ENCODE peak calls at places on chromosome 1, in five cellular contexts. One of them, this sample, is unnamed.

GRCh38 chr1:243496173-243496553 is 240.3 kb downstream of the SDCCAG8 start:
- DNase-seq in heart right ventricle: no peak
- DNase-seq in ovary: no peak
- DNase-seq in OCI-LY7: no peak
- DNase-seq in brain microvascular endothelial cell: no peak
- DNase-seq in this sample: no peak

GRCh38 chr1:31701137-31701736 is 2.6 kb downstream of the COL16A1 start:
- DNase-seq in heart right ventricle: peak
- DNase-seq in ovary: peak
- DNase-seq in OCI-LY7: no peak
- DNase-seq in brain microvascular endothelial cell: peak
- DNase-seq in this sample: peak

GRCh38 chr1:168751195-168751650 is 22.2 kb upstream of the DPT start:
- DNase-seq in heart right ventricle: no peak
- DNase-seq in ovary: no peak
- DNase-seq in OCI-LY7: no peak
- DNase-seq in brain microvascular endothelial cell: no peak
- DNase-seq in this sample: no peak

GRCh38 chr1:211343607-211344334 is 17.1 kb downstream of the TRAF5 start:
- DNase-seq in heart right ventricle: no peak
- DNase-seq in ovary: no peak
- DNase-seq in OCI-LY7: no peak
- DNase-seq in brain microvascular endothelial cell: no peak
- DNase-seq in this sample: no peak

GRCh38 chr1:1304331-1305299 is 3.1 kb downstream of the ACAP3 start:
- DNase-seq in heart right ventricle: peak
- DNase-seq in ovary: peak
- DNase-seq in OCI-LY7: no peak
- DNase-seq in brain microvascular endothelial cell: peak
- DNase-seq in this sample: peak

GRCh38 chr1:1470626-1471388 is 758 bp upstream of the ATAD3B start:
- DNase-seq in heart right ventricle: no peak
- DNase-seq in ovary: no peak
- DNase-seq in OCI-LY7: peak
- DNase-seq in brain microvascular endothelial cell: no peak
- DNase-seq in this sample: no peak

GRCh38 chr1:155192346-155193274 is 15.1 kb downstream of the THBS3 start:
- DNase-seq in heart right ventricle: no peak
- DNase-seq in ovary: no peak
- DNase-seq in OCI-LY7: no peak
- DNase-seq in brain microvascular endothelial cell: no peak
- DNase-seq in this sample: no peak

GRCh38 chr1:44060830-44061267 is 29.6 kb upstream of the SLC6A9 start:
- DNase-seq in heart right ventricle: no peak
- DNase-seq in ovary: no peak
- DNase-seq in OCI-LY7: no peak
- DNase-seq in brain microvascular endothelial cell: no peak
- DNase-seq in this sample: no peak

GRCh38 chr1:15362737-15363128 is 47.0 kb upstream of the EFHD2 start:
- DNase-seq in heart right ventricle: no peak
- DNase-seq in ovary: no peak
- DNase-seq in OCI-LY7: no peak
- DNase-seq in brain microvascular endothelial cell: no peak
- DNase-seq in this sample: no peak

GRCh38 chr1:15368888-15369287 is 40.8 kb upstream of the EFHD2 start:
- DNase-seq in heart right ventricle: no peak
- DNase-seq in ovary: no peak
- DNase-seq in OCI-LY7: no peak
- DNase-seq in brain microvascular endothelial cell: no peak
- DNase-seq in this sample: no peak

GRCh38 chr1:15362096-15362736 is 47.5 kb upstream of the EFHD2 start:
- DNase-seq in heart right ventricle: no peak
- DNase-seq in ovary: no peak
- DNase-seq in OCI-LY7: peak
- DNase-seq in brain microvascular endothelial cell: no peak
- DNase-seq in this sample: no peak

GRCh38 chr1:15360681-15361080 is 49.0 kb upstream of the EFHD2 start:
- DNase-seq in heart right ventricle: no peak
- DNase-seq in ovary: no peak
- DNase-seq in OCI-LY7: no peak
- DNase-seq in brain microvascular endothelial cell: no peak
- DNase-seq in this sample: no peak

GRCh38 chr1:15364740-15365139 is 44.9 kb upstream of the EFHD2 start:
- DNase-seq in heart right ventricle: no peak
- DNase-seq in ovary: no peak
- DNase-seq in OCI-LY7: no peak
- DNase-seq in brain microvascular endothelial cell: no peak
- DNase-seq in this sample: no peak
- TF ChIP-seq CTCF in heart right ventricle: no peak
- TF ChIP-seq CTCF in ovary: no peak
- TF ChIP-seq CTCF in OCI-LY7: no peak
- TF ChIP-seq CTCF in brain microvascular endothelial cell: peak
- TF ChIP-seq CTCF in this sample: no peak

DNA sequence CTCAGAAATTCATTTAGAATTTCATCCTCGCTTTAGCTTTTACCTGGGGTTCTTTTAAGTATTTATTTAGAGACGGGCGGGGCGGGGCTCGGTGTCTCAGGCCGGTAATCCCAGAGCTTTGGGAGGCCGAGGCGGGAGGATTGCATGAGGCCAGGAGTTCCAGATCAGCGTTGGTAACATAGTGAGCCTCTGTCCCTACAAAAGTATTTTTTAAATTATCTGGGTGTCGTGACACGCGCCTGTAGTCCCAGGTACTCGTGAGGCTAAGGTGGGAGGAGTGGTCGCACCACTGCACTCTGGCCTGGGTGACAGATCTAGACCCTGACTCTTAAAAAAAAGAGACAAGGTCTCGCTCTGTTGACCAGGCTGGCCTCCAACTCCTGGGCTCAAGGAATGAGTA is 942 bp upstream of the RSBN1 start:
- DNase-seq in heart right ventricle: no peak
- DNase-seq in ovary: peak
- DNase-seq in OCI-LY7: no peak
- DNase-seq in brain microvascular endothelial cell: no peak
- DNase-seq in this sample: no peak
- H3K4me3 ChIP-seq in heart right ventricle: no peak
- H3K4me3 ChIP-seq in ovary: no peak
- H3K4me3 ChIP-seq in OCI-LY7: peak
- H3K4me3 ChIP-seq in brain microvascular endothelial cell: no peak
- H3K4me3 ChIP-seq in this sample: no peak

GRCh38 chr1:221634606-221635005 is 107.3 kb downstream of the DUSP10 start:
- DNase-seq in heart right ventricle: no peak
- DNase-seq in ovary: no peak
- DNase-seq in OCI-LY7: no peak
- DNase-seq in brain microvascular endothelial cell: no peak
- DNase-seq in this sample: no peak

GRCh38 chr1:221635305-221635704 is 106.6 kb downstream of the DUSP10 start:
- DNase-seq in heart right ventricle: no peak
- DNase-seq in ovary: no peak
- DNase-seq in OCI-LY7: no peak
- DNase-seq in brain microvascular endothelial cell: no peak
- DNase-seq in this sample: no peak

GRCh38 chr1:221636967-221637366 is 104.9 kb downstream of the DUSP10 start:
- DNase-seq in heart right ventricle: no peak
- DNase-seq in ovary: no peak
- DNase-seq in OCI-LY7: no peak
- DNase-seq in brain microvascular endothelial cell: no peak
- DNase-seq in this sample: no peak

GRCh38 chr1:221636096-221636495 is 105.8 kb downstream of the DUSP10 start:
- DNase-seq in heart right ventricle: no peak
- DNase-seq in ovary: no peak
- DNase-seq in OCI-LY7: no peak
- DNase-seq in brain microvascular endothelial cell: no peak
- DNase-seq in this sample: no peak

DNA sequence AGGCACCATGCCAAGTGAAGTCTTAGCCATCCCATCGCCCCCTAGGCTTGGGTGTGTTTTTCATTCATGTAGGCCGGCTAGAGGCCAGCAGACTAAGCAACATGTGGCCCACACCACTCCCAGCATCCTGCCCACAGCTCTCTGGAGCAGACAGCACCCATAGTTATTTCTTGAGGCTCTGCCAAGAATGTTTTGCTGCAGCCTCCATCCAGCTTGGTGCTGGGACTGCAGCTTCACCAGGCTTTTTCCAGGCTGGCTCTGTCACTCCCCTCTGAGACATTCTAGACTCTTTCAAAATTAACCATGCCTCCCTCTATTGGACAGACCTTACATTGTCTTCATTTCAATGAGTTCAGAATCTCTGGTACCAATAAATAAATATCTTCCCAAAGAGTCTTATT is 104.2 kb downstream of the DUSP10 start:
- DNase-seq in heart right ventricle: peak
- DNase-seq in ovary: no peak
- DNase-seq in OCI-LY7: no peak
- DNase-seq in brain microvascular endothelial cell: no peak
- DNase-seq in this sample: peak
- TF ChIP-seq CTCF in heart right ventricle: no peak
- TF ChIP-seq CTCF in ovary: no peak
- TF ChIP-seq CTCF in OCI-LY7: no peak
- TF ChIP-seq CTCF in brain microvascular endothelial cell: no peak
- TF ChIP-seq CTCF in this sample: no peak

GRCh38 chr1:197922070-197922390 is 4.9 kb downstream of the LHX9 start:
- DNase-seq in heart right ventricle: no peak
- DNase-seq in ovary: no peak
- DNase-seq in OCI-LY7: no peak
- DNase-seq in brain microvascular endothelial cell: no peak
- DNase-seq in this sample: no peak

GRCh38 chr1:197920345-197921117 is 3.4 kb downstream of the LHX9 start:
- DNase-seq in heart right ventricle: no peak
- DNase-seq in ovary: no peak
- DNase-seq in OCI-LY7: no peak
- DNase-seq in brain microvascular endothelial cell: no peak
- DNase-seq in this sample: no peak

GRCh38 chr1:197919523-197920301 is 2.5 kb downstream of the LHX9 start:
- DNase-seq in heart right ventricle: no peak
- DNase-seq in ovary: no peak
- DNase-seq in OCI-LY7: no peak
- DNase-seq in brain microvascular endothelial cell: no peak
- DNase-seq in this sample: no peak

GRCh38 chr1:197923013-197923412 is 5.8 kb downstream of the LHX9 start:
- DNase-seq in heart right ventricle: no peak
- DNase-seq in ovary: no peak
- DNase-seq in OCI-LY7: no peak
- DNase-seq in brain microvascular endothelial cell: no peak
- DNase-seq in this sample: no peak

GRCh38 chr1:197921235-197922069 is 4.3 kb downstream of the LHX9 start:
- DNase-seq in heart right ventricle: no peak
- DNase-seq in ovary: no peak
- DNase-seq in OCI-LY7: no peak
- DNase-seq in brain microvascular endothelial cell: no peak
- DNase-seq in this sample: no peak
- H3K4me3 ChIP-seq in heart right ventricle: no peak
- H3K4me3 ChIP-seq in ovary: no peak
- H3K4me3 ChIP-seq in OCI-LY7: no peak
- H3K4me3 ChIP-seq in brain microvascular endothelial cell: no peak
- H3K4me3 ChIP-seq in this sample: no peak

GRCh38 chr1:219805191-219805590 is 123.2 kb downstream of the SLC30A10 start:
- DNase-seq in heart right ventricle: no peak
- DNase-seq in ovary: no peak
- DNase-seq in OCI-LY7: no peak
- DNase-seq in brain microvascular endothelial cell: peak
- DNase-seq in this sample: peak
- TF ChIP-seq CTCF in heart right ventricle: no peak
- TF ChIP-seq CTCF in ovary: no peak
- TF ChIP-seq CTCF in OCI-LY7: peak
- TF ChIP-seq CTCF in brain microvascular endothelial cell: peak
- TF ChIP-seq CTCF in this sample: peak

GRCh38 chr1:165644064-165644735 is 13.2 kb downstream of the MGST3 start:
- DNase-seq in heart right ventricle: no peak
- DNase-seq in ovary: no peak
- DNase-seq in OCI-LY7: no peak
- DNase-seq in brain microvascular endothelial cell: no peak
- DNase-seq in this sample: no peak

GRCh38 chr1:165647970-165648369 is 16.9 kb downstream of the MGST3 start:
- DNase-seq in heart right ventricle: peak
- DNase-seq in ovary: no peak
- DNase-seq in OCI-LY7: no peak
- DNase-seq in brain microvascular endothelial cell: peak
- DNase-seq in this sample: no peak

GRCh38 chr1:165648919-165649572 is 18.0 kb downstream of the MGST3 start:
- DNase-seq in heart right ventricle: no peak
- DNase-seq in ovary: no peak
- DNase-seq in OCI-LY7: no peak
- DNase-seq in brain microvascular endothelial cell: no peak
- DNase-seq in this sample: no peak

GRCh38 chr1:165647517-165647916 is 16.5 kb downstream of the MGST3 start:
- DNase-seq in heart right ventricle: no peak
- DNase-seq in ovary: no peak
- DNase-seq in OCI-LY7: no peak
- DNase-seq in brain microvascular endothelial cell: no peak
- DNase-seq in this sample: no peak

GRCh38 chr1:165645654-165646366 is 14.8 kb downstream of the MGST3 start:
- DNase-seq in heart right ventricle: no peak
- DNase-seq in ovary: no peak
- DNase-seq in OCI-LY7: no peak
- DNase-seq in brain microvascular endothelial cell: no peak
- DNase-seq in this sample: no peak
- H3K4me3 ChIP-seq in heart right ventricle: no peak
- H3K4me3 ChIP-seq in ovary: no peak
- H3K4me3 ChIP-seq in OCI-LY7: no peak
- H3K4me3 ChIP-seq in brain microvascular endothelial cell: no peak
- H3K4me3 ChIP-seq in this sample: no peak

GRCh38 chr1:207754011-207754410 is 2.2 kb downstream of the CD46 start:
- DNase-seq in heart right ventricle: no peak
- DNase-seq in ovary: no peak
- DNase-seq in OCI-LY7: no peak
- DNase-seq in brain microvascular endothelial cell: no peak
- DNase-seq in this sample: no peak

GRCh38 chr1:207753611-207754010 is 1.8 kb downstream of the CD46 start:
- DNase-seq in heart right ventricle: no peak
- DNase-seq in ovary: no peak
- DNase-seq in OCI-LY7: no peak
- DNase-seq in brain microvascular endothelial cell: no peak
- DNase-seq in this sample: no peak

GRCh38 chr1:207752456-207753132 is 740 bp downstream of the CD46 start:
- DNase-seq in heart right ventricle: peak
- DNase-seq in ovary: no peak
- DNase-seq in OCI-LY7: peak
- DNase-seq in brain microvascular endothelial cell: no peak
- DNase-seq in this sample: no peak

GRCh38 chr1:207750901-207751300 is 953 bp upstream of the CD46 start:
- DNase-seq in heart right ventricle: no peak
- DNase-seq in ovary: no peak
- DNase-seq in OCI-LY7: peak
- DNase-seq in brain microvascular endothelial cell: no peak
- DNase-seq in this sample: no peak

DNA sequence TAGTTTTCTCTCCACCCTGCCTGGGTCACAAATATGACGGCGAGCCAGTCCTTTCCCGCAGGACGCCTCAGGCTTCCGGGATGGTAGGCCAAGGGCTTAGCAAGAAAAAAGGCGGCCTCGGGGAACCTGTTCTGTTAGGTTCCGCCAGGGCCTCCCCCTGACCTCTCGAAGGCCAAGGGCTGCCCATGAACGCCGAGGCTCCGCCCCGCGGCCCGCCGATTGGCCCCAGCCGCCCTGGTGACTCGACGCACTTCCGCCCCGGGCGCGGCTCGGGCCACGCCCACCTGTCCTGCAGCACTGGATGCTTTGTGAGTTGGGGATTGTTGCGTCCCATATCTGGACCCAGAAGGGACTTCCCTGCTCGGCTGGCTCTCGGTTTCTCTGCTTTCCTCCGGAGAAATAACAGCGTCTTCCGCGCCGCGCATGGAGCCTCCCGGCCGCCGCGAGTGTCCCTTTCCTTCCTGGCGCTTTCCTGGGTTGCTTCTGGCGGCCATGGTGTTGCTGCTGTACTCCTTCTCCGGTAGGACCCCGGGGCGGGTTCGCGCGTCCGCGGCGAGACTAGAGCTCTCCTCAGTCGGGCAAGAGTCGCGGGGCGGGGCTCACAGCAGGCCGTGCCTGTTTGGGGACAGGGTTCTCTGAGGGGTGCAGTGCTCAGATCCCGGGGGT is at the start of gene CD46:
- DNase-seq in heart right ventricle: peak
- DNase-seq in ovary: peak
- DNase-seq in OCI-LY7: peak
- DNase-seq in brain microvascular endothelial cell: peak
- DNase-seq in this sample: peak
- TF ChIP-seq CTCF in heart right ventricle: no peak
- TF ChIP-seq CTCF in ovary: no peak
- TF ChIP-seq CTCF in OCI-LY7: no peak
- TF ChIP-seq CTCF in brain microvascular endothelial cell: no peak
- TF ChIP-seq CTCF in this sample: no peak